ENCODE peak calls at places on chromosomes 16 and 17, in seven cellular contexts. One of them, this sample, is unnamed.

GRCh38 chr17:58317421-58318064 is 11.1 kb downstream of the TSPOAP1 start:
- DNase-seq in HuH-7.5: peak; percentile 91
- DNase-seq in T1000: no peak
- DNase-seq in activated CD4-positive, CD25-positive, alpha-beta regulatory T cell treated with anti-CD3 and anti-CD28 coated beads, Interleukin-2, amount 50 U/mL, for 16 hours: no peak
- DNase-seq in stimulated activated naive CD4-positive, alpha-beta T cell treated with Interleukin-2 at 50 U/mL for 16 hours: peak; percentile 76
- DNase-seq in sigmoid colon: peak; percentile 58
- DNase-seq in H1: peak; percentile 62
- DNase-seq in this sample: peak; percentile 29

GRCh38 chr16:4077083-4077714 is 39.0 kb downstream of the ADCY9 start:
- DNase-seq in HuH-7.5: no peak
- DNase-seq in T1000: no peak
- DNase-seq in activated CD4-positive, CD25-positive, alpha-beta regulatory T cell treated with anti-CD3 and anti-CD28 coated beads, Interleukin-2, amount 50 U/mL, for 16 hours: no peak
- DNase-seq in stimulated activated naive CD4-positive, alpha-beta T cell treated with Interleukin-2 at 50 U/mL for 16 hours: no peak
- DNase-seq in sigmoid colon: peak; percentile 19
- DNase-seq in H1: no peak
- DNase-seq in this sample: no peak

GRCh38 chr16:51268237-51268636 is 117.2 kb upstream of the SALL1 start:
- DNase-seq in HuH-7.5: no peak
- DNase-seq in T1000: no peak
- DNase-seq in activated CD4-positive, CD25-positive, alpha-beta regulatory T cell treated with anti-CD3 and anti-CD28 coated beads, Interleukin-2, amount 50 U/mL, for 16 hours: no peak
- DNase-seq in stimulated activated naive CD4-positive, alpha-beta T cell treated with Interleukin-2 at 50 U/mL for 16 hours: no peak
- DNase-seq in sigmoid colon: no peak
- DNase-seq in H1: no peak
- DNase-seq in this sample: no peak

GRCh38 chr16:73885319-73885718 is 411.3 kb upstream of the PSMD7 start:
- DNase-seq in HuH-7.5: no peak
- DNase-seq in T1000: no peak
- DNase-seq in activated CD4-positive, CD25-positive, alpha-beta regulatory T cell treated with anti-CD3 and anti-CD28 coated beads, Interleukin-2, amount 50 U/mL, for 16 hours: no peak
- DNase-seq in stimulated activated naive CD4-positive, alpha-beta T cell treated with Interleukin-2 at 50 U/mL for 16 hours: no peak
- DNase-seq in sigmoid colon: no peak
- DNase-seq in H1: no peak
- DNase-seq in this sample: no peak

GRCh38 chr16:87847785-87848675 is 21.3 kb downstream of the SLC7A5 start:
- DNase-seq in HuH-7.5: no peak
- DNase-seq in T1000: no peak
- DNase-seq in activated CD4-positive, CD25-positive, alpha-beta regulatory T cell treated with anti-CD3 and anti-CD28 coated beads, Interleukin-2, amount 50 U/mL, for 16 hours: no peak
- DNase-seq in stimulated activated naive CD4-positive, alpha-beta T cell treated with Interleukin-2 at 50 U/mL for 16 hours: no peak
- DNase-seq in sigmoid colon: no peak
- DNase-seq in H1: no peak
- DNase-seq in this sample: no peak

GRCh38 chr17:9228408-9229159 is 207.3 kb downstream of the NTN1 start:
- DNase-seq in HuH-7.5: no peak
- DNase-seq in T1000: no peak
- DNase-seq in activated CD4-positive, CD25-positive, alpha-beta regulatory T cell treated with anti-CD3 and anti-CD28 coated beads, Interleukin-2, amount 50 U/mL, for 16 hours: no peak
- DNase-seq in stimulated activated naive CD4-positive, alpha-beta T cell treated with Interleukin-2 at 50 U/mL for 16 hours: no peak
- DNase-seq in sigmoid colon: no peak
- DNase-seq in H1: no peak
- DNase-seq in this sample: peak; percentile 80

GRCh38 chr17:78414178-78415162 is 36.0 kb downstream of the PGS1 start:
- DNase-seq in HuH-7.5: no peak
- DNase-seq in T1000: no peak
- DNase-seq in activated CD4-positive, CD25-positive, alpha-beta regulatory T cell treated with anti-CD3 and anti-CD28 coated beads, Interleukin-2, amount 50 U/mL, for 16 hours: no peak
- DNase-seq in stimulated activated naive CD4-positive, alpha-beta T cell treated with Interleukin-2 at 50 U/mL for 16 hours: peak; percentile 31
- DNase-seq in sigmoid colon: no peak
- DNase-seq in H1: no peak
- DNase-seq in this sample: no peak

GRCh38 chr17:55086635-55087058 is 118.1 kb downstream of the STXBP4 start:
- DNase-seq in HuH-7.5: no peak
- DNase-seq in T1000: no peak
- DNase-seq in activated CD4-positive, CD25-positive, alpha-beta regulatory T cell treated with anti-CD3 and anti-CD28 coated beads, Interleukin-2, amount 50 U/mL, for 16 hours: no peak
- DNase-seq in stimulated activated naive CD4-positive, alpha-beta T cell treated with Interleukin-2 at 50 U/mL for 16 hours: no peak
- DNase-seq in sigmoid colon: no peak
- DNase-seq in H1: no peak
- DNase-seq in this sample: peak; percentile 60